ENCODE peak calls at places on chromosomes 13 and 19, in seven cellular contexts. One of them, this sample, is unnamed.

GRCh38 chr13:40440990-40441820 is 225.2 kb downstream of the FOXO1 start:
- DNase-seq in adrenal gland: peak; percentile 96
- DNase-seq in neural progenitor cell: no peak
- DNase-seq in fibroblast of lung: peak; percentile 42
- DNase-seq in HCT116: no peak
- DNase-seq in PC-3: no peak
- DNase-seq in breast epithelium: peak; percentile 66
- DNase-seq in this sample: peak; percentile 75

GRCh38 chr19:3977242-3978143 is 6.6 kb upstream of the DAPK3 start:
- DNase-seq in breast epithelium: peak; percentile 23
- DNase-seq in fibroblast of lung: no peak
- DNase-seq in adrenal gland: no peak
- DNase-seq in neural progenitor cell: no peak
- DNase-seq in PC-3: no peak
- DNase-seq in HCT116: no peak
- DNase-seq in this sample: no peak

GRCh38 chr13:100234524-100235136 is 145.7 kb downstream of the PCCA start:
- DNase-seq in PC-3: no peak
- DNase-seq in breast epithelium: no peak
- DNase-seq in fibroblast of lung: peak; percentile 67
- DNase-seq in neural progenitor cell: no peak
- DNase-seq in HCT116: no peak
- DNase-seq in adrenal gland: no peak
- DNase-seq in this sample: no peak

GRCh38 chr13:91398413-91399188 is at the start of gene GPC5:
- DNase-seq in breast epithelium: peak; percentile 40
- DNase-seq in neural progenitor cell: peak; percentile 88
- DNase-seq in fibroblast of lung: peak; percentile 56
- DNase-seq in PC-3: peak; percentile 57
- DNase-seq in HCT116: peak; percentile 10
- DNase-seq in adrenal gland: peak; percentile 75
- DNase-seq in this sample: no peak

GRCh38 chr19:9149976-9150375 is 9.8 kb downstream of the ZNF317 start:
- DNase-seq in HCT116: no peak
- DNase-seq in adrenal gland: no peak
- DNase-seq in fibroblast of lung: no peak
- DNase-seq in neural progenitor cell: no peak
- DNase-seq in breast epithelium: no peak
- DNase-seq in PC-3: peak; percentile 76
- DNase-seq in this sample: no peak

GRCh38 chr19:43765109-43765876 is 10.5 kb upstream of the SMG9 start:
- DNase-seq in breast epithelium: peak; percentile 76
- DNase-seq in PC-3: peak; percentile 96
- DNase-seq in fibroblast of lung: peak; percentile 99
- DNase-seq in HCT116: peak; percentile 93
- DNase-seq in adrenal gland: peak; percentile 91
- DNase-seq in neural progenitor cell: no peak
- DNase-seq in this sample: no peak

GRCh38 chr13:39536906-39537305 is 66.1 kb downstream of the LHFPL6 start:
- DNase-seq in fibroblast of lung: peak; percentile 89
- DNase-seq in adrenal gland: no peak
- DNase-seq in breast epithelium: no peak
- DNase-seq in neural progenitor cell: peak; percentile 13
- DNase-seq in HCT116: no peak
- DNase-seq in PC-3: no peak
- DNase-seq in this sample: no peak

GRCh38 chr19:31770220-31770619 is 421.0 kb upstream of the TSHZ3 start:
- DNase-seq in fibroblast of lung: no peak
- DNase-seq in HCT116: no peak
- DNase-seq in breast epithelium: no peak
- DNase-seq in PC-3: no peak
- DNase-seq in adrenal gland: no peak
- DNase-seq in neural progenitor cell: no peak
- DNase-seq in this sample: no peak

GRCh38 chr19:44891016-44891882 is at the start of gene TOMM40:
- DNase-seq in fibroblast of lung: peak; percentile 99
- DNase-seq in PC-3: no peak
- DNase-seq in neural progenitor cell: peak; percentile 100
- DNase-seq in breast epithelium: no peak
- DNase-seq in HCT116: no peak
- DNase-seq in adrenal gland: peak; percentile 100
- DNase-seq in this sample: peak; percentile 96

GRCh38 chr13:74052402-74052928 is 81.7 kb downstream of the KLF12 start:
- DNase-seq in adrenal gland: no peak
- DNase-seq in HCT116: no peak
- DNase-seq in breast epithelium: no peak
- DNase-seq in fibroblast of lung: no peak
- DNase-seq in neural progenitor cell: no peak
- DNase-seq in PC-3: no peak
- DNase-seq in this sample: no peak

DNA sequence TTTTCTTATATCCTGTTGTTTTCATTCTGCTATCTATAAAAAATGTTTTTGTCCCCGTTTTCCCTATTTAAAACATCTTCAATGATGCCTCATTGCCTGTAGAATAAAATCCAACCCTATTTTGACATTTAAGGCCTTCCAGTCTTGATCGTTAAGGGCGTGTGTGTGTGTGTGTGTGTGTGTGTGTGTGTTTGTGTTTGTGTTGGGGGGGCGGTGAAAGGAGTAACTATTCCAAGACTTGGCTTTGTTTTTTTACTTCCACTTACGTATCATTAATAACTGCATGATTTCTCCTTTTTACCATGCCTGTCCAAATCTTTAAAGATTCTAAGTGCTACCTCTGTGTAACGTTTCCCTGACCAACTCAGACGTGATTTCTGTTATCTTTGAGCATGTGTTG is 784 bp downstream of the PIBF1 start:
- DNase-seq in fibroblast of lung: peak; percentile 50
- DNase-seq in HCT116: no peak
- DNase-seq in adrenal gland: no peak
- DNase-seq in PC-3: no peak
- DNase-seq in breast epithelium: no peak
- DNase-seq in neural progenitor cell: peak; percentile 2
- DNase-seq in this sample: no peak
- H3K4me3 ChIP-seq in fibroblast of lung: peak overlapping the region; percentile 98
- H3K4me3 ChIP-seq in HCT116: peak overlapping the region; percentile 88
- H3K4me3 ChIP-seq in adrenal gland: no peak overlapping the region
- H3K4me3 ChIP-seq in PC-3: peak overlapping the region; percentile 91
- H3K4me3 ChIP-seq in breast epithelium: peak overlapping the region; percentile 89
- H3K4me3 ChIP-seq in neural progenitor cell: peak overlapping the region; percentile 86
- H3K4me3 ChIP-seq in this sample: peak overlapping the region; percentile 80

GRCh38 chr13:31790992-31791391 is 51.7 kb downstream of the RXFP2 start:
- DNase-seq in neural progenitor cell: no peak
- DNase-seq in breast epithelium: no peak
- DNase-seq in PC-3: no peak
- DNase-seq in HCT116: no peak
- DNase-seq in fibroblast of lung: peak; percentile 41
- DNase-seq in adrenal gland: no peak
- DNase-seq in this sample: no peak

GRCh38 chr13:31793246-31793645 is 53.9 kb downstream of the RXFP2 start:
- DNase-seq in HCT116: no peak
- DNase-seq in neural progenitor cell: no peak
- DNase-seq in PC-3: peak; percentile 74
- DNase-seq in fibroblast of lung: peak; percentile 20
- DNase-seq in breast epithelium: no peak
- DNase-seq in adrenal gland: no peak
- DNase-seq in this sample: peak; percentile 77

GRCh38 chr13:31797154-31797775 is 57.9 kb downstream of the RXFP2 start:
- DNase-seq in HCT116: peak; percentile 8
- DNase-seq in neural progenitor cell: peak; percentile 36
- DNase-seq in PC-3: peak; percentile 52
- DNase-seq in fibroblast of lung: peak; percentile 33
- DNase-seq in breast epithelium: no peak
- DNase-seq in adrenal gland: no peak
- DNase-seq in this sample: no peak

GRCh38 chr13:31798189-31798588 is 58.9 kb downstream of the RXFP2 start:
- DNase-seq in breast epithelium: no peak
- DNase-seq in neural progenitor cell: no peak
- DNase-seq in fibroblast of lung: no peak
- DNase-seq in HCT116: no peak
- DNase-seq in PC-3: no peak
- DNase-seq in adrenal gland: no peak
- DNase-seq in this sample: no peak

DNA sequence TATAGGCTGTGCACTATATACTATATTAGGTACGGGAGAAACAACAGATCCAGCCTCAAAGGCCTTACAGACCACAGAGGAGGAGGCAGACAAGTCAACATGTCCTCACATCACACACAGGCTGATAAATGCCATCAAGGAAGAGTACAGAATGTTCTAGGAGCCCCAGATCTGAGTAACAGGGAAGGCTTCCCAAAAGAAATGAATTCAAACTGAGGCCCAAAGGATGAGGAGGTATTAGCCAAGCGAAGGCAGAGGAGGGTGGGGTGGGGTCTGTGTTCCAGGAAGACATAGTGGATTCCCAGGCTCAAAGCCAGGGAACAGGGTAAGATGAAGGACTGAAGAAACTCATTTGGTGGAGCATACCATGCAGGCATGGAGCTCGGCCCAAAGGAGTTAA is 55.1 kb downstream of the RXFP2 start:
- DNase-seq in neural progenitor cell: no peak
- DNase-seq in adrenal gland: no peak
- DNase-seq in fibroblast of lung: no peak
- DNase-seq in HCT116: no peak
- DNase-seq in PC-3: no peak
- DNase-seq in breast epithelium: no peak
- DNase-seq in this sample: no peak
- TF ChIP-seq CTCF in neural progenitor cell: no peak
- TF ChIP-seq CTCF in adrenal gland: no peak
- TF ChIP-seq CTCF in fibroblast of lung: no peak
- TF ChIP-seq CTCF in HCT116: no peak
- TF ChIP-seq CTCF in PC-3: no peak
- TF ChIP-seq CTCF in breast epithelium: no peak
- TF ChIP-seq CTCF in this sample: no peak

DNA sequence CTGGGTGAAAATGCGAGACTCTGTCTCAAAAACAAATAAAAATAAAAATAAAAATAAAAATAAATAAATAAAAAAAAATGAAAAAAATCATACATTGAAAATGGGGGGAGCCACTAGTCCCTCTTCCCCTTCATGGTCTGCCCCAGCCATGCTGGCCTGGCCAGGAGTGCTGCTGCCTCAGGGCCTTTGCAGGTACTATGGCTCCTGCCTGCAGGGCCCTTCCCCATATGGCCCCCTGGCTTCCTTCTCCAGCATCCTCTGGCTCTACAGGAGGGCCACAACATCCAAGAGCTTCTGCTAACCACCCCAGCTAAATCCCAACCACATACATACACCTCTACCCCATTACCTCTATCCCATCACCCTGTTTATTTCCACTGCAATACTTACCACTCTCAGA is 4.6 kb upstream of the ABHD17A start:
- DNase-seq in adrenal gland: no peak
- DNase-seq in neural progenitor cell: no peak
- DNase-seq in fibroblast of lung: no peak
- DNase-seq in HCT116: no peak
- DNase-seq in PC-3: no peak
- DNase-seq in breast epithelium: no peak
- DNase-seq in this sample: no peak
- H3K4me3 ChIP-seq in adrenal gland: no peak overlapping the region
- H3K4me3 ChIP-seq in neural progenitor cell: no peak overlapping the region
- H3K4me3 ChIP-seq in fibroblast of lung: no peak overlapping the region
- H3K4me3 ChIP-seq in HCT116: no peak overlapping the region
- H3K4me3 ChIP-seq in PC-3: no peak overlapping the region
- H3K4me3 ChIP-seq in breast epithelium: no peak overlapping the region
- H3K4me3 ChIP-seq in this sample: no peak overlapping the region

GRCh38 chr13:112254900-112255299 is 121.3 kb upstream of the SPACA7 start:
- DNase-seq in fibroblast of lung: no peak
- DNase-seq in breast epithelium: no peak
- DNase-seq in neural progenitor cell: no peak
- DNase-seq in adrenal gland: no peak
- DNase-seq in PC-3: no peak
- DNase-seq in HCT116: no peak
- DNase-seq in this sample: no peak

GRCh38 chr13:112252744-112253590 is 123.2 kb upstream of the SPACA7 start:
- DNase-seq in breast epithelium: no peak
- DNase-seq in PC-3: no peak
- DNase-seq in adrenal gland: no peak
- DNase-seq in HCT116: no peak
- DNase-seq in neural progenitor cell: no peak
- DNase-seq in fibroblast of lung: no peak
- DNase-seq in this sample: no peak

GRCh38 chr13:112254061-112254818 is 121.9 kb upstream of the SPACA7 start:
- DNase-seq in adrenal gland: no peak
- DNase-seq in fibroblast of lung: no peak
- DNase-seq in neural progenitor cell: no peak
- DNase-seq in PC-3: no peak
- DNase-seq in breast epithelium: no peak
- DNase-seq in HCT116: no peak
- DNase-seq in this sample: no peak

GRCh38 chr13:112251930-112252585 is 124.1 kb upstream of the SPACA7 start:
- DNase-seq in breast epithelium: no peak
- DNase-seq in fibroblast of lung: no peak
- DNase-seq in PC-3: no peak
- DNase-seq in neural progenitor cell: no peak
- DNase-seq in adrenal gland: no peak
- DNase-seq in HCT116: no peak
- DNase-seq in this sample: no peak

DNA sequence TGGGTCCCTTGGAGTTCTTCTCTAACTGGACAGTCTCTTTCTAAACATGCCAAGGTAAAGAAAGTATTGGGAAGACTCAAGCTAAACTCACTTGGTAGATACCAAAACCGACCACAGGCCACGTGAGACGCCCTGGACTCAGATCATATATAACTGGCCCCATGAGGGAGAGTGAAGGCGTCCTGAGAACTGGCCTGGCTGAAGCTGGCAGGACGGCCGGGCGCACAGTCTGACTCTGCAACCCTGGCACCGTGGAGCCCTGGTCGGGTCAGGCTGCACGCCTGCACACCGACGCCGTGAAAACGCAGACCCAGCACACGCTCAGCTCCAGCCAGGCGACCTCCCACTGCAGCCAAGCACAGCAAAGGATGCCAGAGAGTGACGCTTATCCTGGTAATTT is 122.5 kb upstream of the SPACA7 start:
- DNase-seq in PC-3: no peak
- DNase-seq in adrenal gland: no peak
- DNase-seq in HCT116: no peak
- DNase-seq in fibroblast of lung: no peak
- DNase-seq in neural progenitor cell: no peak
- DNase-seq in breast epithelium: no peak
- DNase-seq in this sample: no peak
- TF ChIP-seq CTCF in PC-3: no peak
- TF ChIP-seq CTCF in adrenal gland: no peak
- TF ChIP-seq CTCF in HCT116: no peak
- TF ChIP-seq CTCF in fibroblast of lung: no peak
- TF ChIP-seq CTCF in neural progenitor cell: no peak
- TF ChIP-seq CTCF in breast epithelium: no peak
- TF ChIP-seq CTCF in this sample: no peak

This sample was measured in LNCaP clone FGC.